ENCODE peak calls at places on chromosomes 16 and 17, in seven cellular contexts. Q is Karpas-422; G is HS-5; Z is retinal pigment epithelial cell; A is ELF-1; B is SW480; H is stimulated activated CD4-positive, alpha-beta T cell treated with anti-CD3 and anti-CD28 coated beads, Interleukin-1b, Interleukin-23, amount 100 ng/mL, for 24 hours. W is an unnamed sample.

GRCh38 chr17:8941520-8941919 is 24.0 kb downstream of the PIK3R5 start:
- DNase-seq in Q (no peak), G (no peak), Z (no peak), A (no peak), B (no peak), H (no peak), W (no peak)

GRCh38 chr17:74228326-74228978 is 15.1 kb downstream of the TTYH2 start:
- DNase-seq in Q (no peak), G (no peak), Z (no peak), A (no peak), B (no peak), H (no peak), W (no peak)

GRCh38 chr17:32518856-32519768 is 32.3 kb downstream of the CDK5R1 start:
- DNase-seq in Q (no peak), G (no peak), Z (no peak), A (peak), B (peak), H (no peak), W (peak)

GRCh38 chr17:8894673-8895578 is 27.5 kb upstream of the PIK3R6 start:
- DNase-seq in Q (peak), G (peak), Z (no peak), A (peak), B (peak), H (no peak), W (peak)

GRCh38 chr16:71792176-71792575 is 16.5 kb downstream of the AP1G1 start:
- DNase-seq in Q (no peak), G (no peak), Z (no peak), A (no peak), B (no peak), H (no peak), W (no peak)

GRCh38 chr16:78761427-78761826 is 662.0 kb downstream of the WWOX start:
- DNase-seq in Q (no peak), G (no peak), Z (no peak), A (no peak), B (no peak), H (no peak), W (no peak)

GRCh38 chr17:71188811-71189492 is 931.9 kb upstream of the SOX9 start:
- DNase-seq in Q (no peak), G (peak), Z (peak), A (no peak), B (peak), H (no peak), W (no peak)

GRCh38 chr17:66755101-66755943 is 79.6 kb upstream of the CACNG5 start:
- DNase-seq in Q (no peak), G (no peak), Z (no peak), A (no peak), B (no peak), H (no peak), W (no peak)

GRCh38 chr16:88662222-88662842 is 559 bp downstream of the MVD start:
- DNase-seq in Q (peak), G (no peak), Z (no peak), A (no peak), B (no peak), H (no peak), W (no peak)

GRCh38 chr17:62714016-62714777 is 86.7 kb downstream of the MRC2 start:
- DNase-seq in Q (no peak), G (peak), Z (no peak), A (no peak), B (no peak), H (no peak), W (no peak)

GRCh38 chr16:30748634-30749445 is 615 bp downstream of the PHKG2 start:
- DNase-seq in Q (peak), G (no peak), Z (no peak), A (peak), B (peak), H (no peak), W (no peak)

GRCh38 chr16:57391308-57391699 is 13.3 kb upstream of the CCL17 start:
- DNase-seq in Q (no peak), G (no peak), Z (no peak), A (no peak), B (no peak), H (no peak), W (no peak)

GRCh38 chr17:2087597-2088211 is 32.8 kb downstream of the HIC1 start:
- DNase-seq in Q (peak), G (no peak), Z (no peak), A (no peak), B (no peak), H (no peak), W (no peak)

GRCh38 chr17:76368545-76368944 is 14.8 kb upstream of the PRPSAP1 start:
- DNase-seq in Q (no peak), G (no peak), Z (no peak), A (peak), B (no peak), H (no peak), W (no peak)

GRCh38 chr17:40306395-40306794 is 2.6 kb upstream of the RARA start:
- DNase-seq in Q (no peak), G (no peak), Z (no peak), A (no peak), B (no peak), H (no peak), W (no peak)

GRCh38 chr17:7029096-7029495 is 6.2 kb downstream of the BCL6B start:
- DNase-seq in Q (no peak), G (no peak), Z (no peak), A (no peak), B (no peak), H (no peak), W (no peak)

GRCh38 chr17:48720263-48721008 is 1.9 kb downstream of the PRAC1 start:
- DNase-seq in Q (no peak), G (no peak), Z (no peak), A (no peak), B (peak), H (no peak), W (no peak)

GRCh38 chr17:61124562-61124961 is 275.1 kb upstream of the TBX2 start:
- DNase-seq in Q (no peak), G (no peak), Z (no peak), A (no peak), B (no peak), H (no peak), W (no peak)

GRCh38 chr16:19392352-19392751 is 25.3 kb upstream of the TMC5 start:
- DNase-seq in Q (no peak), G (no peak), Z (no peak), A (no peak), B (no peak), H (no peak), W (no peak)

GRCh38 chr16:27902551-27902950 is 161.0 kb downstream of the GSG1L start:
- DNase-seq in Q (no peak), G (no peak), Z (no peak), A (no peak), B (no peak), H (no peak), W (no peak)

GRCh38 chr16:59013930-59014329 is 279.8 kb upstream of the GOT2 start:
- DNase-seq in Q (no peak), G (no peak), Z (no peak), A (no peak), B (no peak), H (no peak), W (no peak)

GRCh38 chr16:80968386-80969113 is 38.1 kb downstream of the CMC2 start:
- DNase-seq in Q (no peak), G (no peak), Z (peak), A (no peak), B (no peak), H (no peak), W (no peak)

GRCh38 chr17:17900615-17901520 is 64.1 kb upstream of the SREBF1 start:
- DNase-seq in Q (no peak), G (peak), Z (peak), A (no peak), B (peak), H (no peak), W (no peak)

GRCh38 chr17:72448019-72448418 is 327.2 kb downstream of the SOX9 start:
- DNase-seq in Q (no peak), G (no peak), Z (no peak), A (no peak), B (no peak), H (no peak), W (no peak)

GRCh38 chr16:89120921-89121351 is 27.3 kb downstream of the ACSF3 start:
- DNase-seq in Q (no peak), G (no peak), Z (no peak), A (no peak), B (no peak), H (no peak), W (no peak)

GRCh38 chr17:77119668-77120301 is 21.0 kb upstream of the SEC14L1 start:
- DNase-seq in Q (no peak), G (no peak), Z (peak), A (peak), B (no peak), H (no peak), W (no peak)

GRCh38 chr17:60422162-60422665 is at the start of gene CHCT1:
- DNase-seq in Q (no peak), G (no peak), Z (no peak), A (no peak), B (no peak), H (no peak), W (no peak)